ENCODE peak calls at places on chromosomes 4 and X, in five cellular contexts. A is psoas muscle, X is colonic mucosa, R is ovary, G is right cardiac atrium. V is an unnamed sample.

GRCh38 chr4:4426511-4427477 is 39.9 kb downstream of the NSG1 start:
- DNase-seq in A (no peak), X (no peak), R (no peak), G (no peak), V (no peak)

GRCh38 chrX:43643662-43644061 is 12.4 kb upstream of the MAOA start:
- DNase-seq in A (no peak), X (no peak), R (no peak), G (no peak), V (no peak)

GRCh38 chrX:66863721-66864120 is 224.8 kb upstream of the EDA2R start:
- DNase-seq in A (no peak), X (peak; percentile 19), R (no peak), G (peak; percentile 45), V (peak; percentile 27)

GRCh38 chr4:113436360-113436759 is 325.2 kb downstream of the CAMK2D start:
- DNase-seq in A (no peak), X (no peak), R (no peak), G (no peak), V (no peak)

GRCh38 chr4:125620066-125620850 is 305.5 kb downstream of the FAT4 start:
- DNase-seq in A (no peak), X (no peak), R (no peak), G (peak; percentile 7), V (no peak)

GRCh38 chr4:73777612-73778011 is 37.2 kb downstream of the CXCL8 start:
- DNase-seq in A (no peak), X (no peak), R (no peak), G (peak; percentile 41), V (no peak)

GRCh38 chr4:4663028-4663427 is 121.2 kb upstream of the STX18 start:
- DNase-seq in A (no peak), X (no peak), R (no peak), G (no peak), V (no peak)

GRCh38 chr4:89072921-89073320 is 15.9 kb upstream of the FAM13A start:
- DNase-seq in A (no peak), X (no peak), R (no peak), G (no peak), V (no peak)

GRCh38 chr4:19722404-19722803 is 529.3 kb upstream of the SLIT2 start:
- DNase-seq in A (no peak), X (no peak), R (no peak), G (no peak), V (no peak)

GRCh38 chr4:141102367-141102766 is 30.9 kb downstream of the RNF150 start:
- DNase-seq in A (no peak), X (no peak), R (no peak), G (no peak), V (no peak)

GRCh38 chrX:134948333-134949241 is 42.2 kb upstream of the SMIM10 start:
- DNase-seq in A (no peak), X (no peak), R (no peak), G (no peak), V (no peak)

GRCh38 chrX:134949271-134949670 is 41.5 kb upstream of the SMIM10 start:
- DNase-seq in A (no peak), X (no peak), R (no peak), G (no peak), V (no peak)
- H3K4me1 ChIP-seq in A (no peaks in the 10 kb centered on the region), X (no peaks in the 10 kb centered on the region), R (no peaks in the 10 kb centered on the region), G (no peaks in the 10 kb centered on the region), V (no peaks in the 10 kb centered on the region)

DNA sequence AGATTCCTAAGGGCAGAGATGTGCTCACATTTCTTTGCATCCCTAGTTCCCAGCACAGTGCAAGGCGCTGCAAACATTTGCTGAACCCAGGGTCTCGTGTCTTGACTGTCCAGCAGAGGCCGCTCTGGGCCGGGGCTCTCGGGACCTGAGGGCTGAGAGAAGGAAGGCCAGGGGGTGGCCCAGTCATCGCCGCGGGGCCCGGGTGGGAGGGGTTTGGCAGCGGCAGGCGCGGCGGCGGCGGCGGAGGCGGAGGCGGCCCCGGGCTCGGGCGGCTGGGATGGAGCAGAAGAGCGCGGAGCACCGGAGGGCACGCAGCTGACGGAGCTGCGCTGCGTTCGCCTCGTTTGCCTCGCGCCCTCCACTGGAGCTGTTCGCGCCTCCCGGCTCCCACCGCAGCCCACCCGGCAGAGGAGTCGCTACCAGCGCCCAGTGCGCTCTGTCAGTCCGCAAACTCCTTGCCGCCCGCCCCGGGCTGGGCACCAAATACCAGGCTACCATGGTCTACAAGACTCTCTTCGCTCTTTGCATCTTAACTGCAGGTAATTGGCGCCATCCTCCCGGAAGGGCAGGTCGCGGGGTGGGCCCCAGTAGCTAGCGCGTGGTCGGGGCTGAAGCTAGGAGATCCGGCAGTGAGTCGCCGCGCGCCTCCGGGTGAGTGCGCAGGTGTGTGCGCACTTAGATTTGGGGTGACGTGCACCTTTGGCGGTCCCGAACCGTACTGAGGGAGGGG is at the start of gene PARM1:
- DNase-seq in A (peak; percentile 90), X (peak; percentile 97), R (peak; percentile 88), G (peak; percentile 96), V (peak; percentile 90)
- H3K4me1 ChIP-seq in A (peaks cover 5% of the 10 kb centered on the region), X (no peaks in the 10 kb centered on the region), R (peaks cover 1% of the 10 kb centered on the region), G (no peaks in the 10 kb centered on the region), V (peaks cover 29% of the 10 kb centered on the region)

DNA sequence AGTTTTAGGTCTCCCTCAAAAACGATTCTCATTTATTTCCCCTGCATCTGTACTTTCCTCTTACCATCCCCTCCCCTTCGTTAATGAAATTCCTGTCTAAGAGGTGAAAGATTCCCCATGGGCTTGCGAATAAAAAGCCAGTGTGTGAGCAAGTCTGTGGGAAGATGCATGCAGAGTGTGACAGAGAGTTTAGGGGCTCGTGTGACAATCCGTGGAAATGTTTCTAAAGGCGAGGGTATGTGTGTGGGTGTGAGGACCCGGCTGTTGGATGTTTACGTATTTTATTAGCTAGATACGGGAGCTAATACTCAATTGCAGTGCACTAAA is 716 bp upstream of the HOPX start:
- DNase-seq in A (no peak), X (no peak), R (no peak), G (no peak), V (no peak)
- H3K4me1 ChIP-seq in A (no peaks in the 10 kb centered on the region), X (no peaks in the 10 kb centered on the region), R (peaks cover 3% of the 10 kb centered on the region), G (peaks cover 6% of the 10 kb centered on the region), V (no peaks in the 10 kb centered on the region)

GRCh38 chr4:1479454-1479853 is 73.2 kb upstream of the NKX1-1 start:
- DNase-seq in A (no peak), X (no peak), R (peak; percentile 7), G (no peak), V (no peak)

GRCh38 chr4:1477045-1477905 is 71.0 kb upstream of the NKX1-1 start:
- DNase-seq in A (no peak), X (no peak), R (peak; percentile 17), G (no peak), V (no peak)

GRCh38 chr4:1478766-1479355 is 72.6 kb upstream of the NKX1-1 start:
- DNase-seq in A (no peak), X (no peak), R (no peak), G (no peak), V (no peak)

GRCh38 chr4:1485280-1485679 is 79.0 kb upstream of the NKX1-1 start:
- DNase-seq in A (no peak), X (no peak), R (no peak), G (no peak), V (no peak)

DNA sequence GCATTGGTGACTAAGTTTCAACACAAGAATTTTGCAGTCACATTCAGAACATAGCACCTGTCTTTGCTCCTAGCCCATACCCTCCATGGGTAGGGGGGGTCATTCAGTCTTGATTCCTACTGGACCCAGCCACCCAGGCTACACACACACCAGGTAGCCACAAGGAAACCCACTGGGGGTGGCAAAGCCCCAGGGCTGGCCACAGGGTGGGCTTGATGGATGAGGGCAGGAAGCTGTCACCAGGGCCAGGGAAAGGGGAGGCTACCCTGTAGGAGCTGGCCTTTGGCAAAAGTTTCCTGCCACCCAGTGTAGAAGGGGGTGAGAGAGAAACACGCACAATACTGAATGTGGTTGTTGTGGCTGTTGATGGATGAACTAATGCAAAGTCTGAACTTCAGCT is 74.5 kb upstream of the NKX1-1 start:
- DNase-seq in A (no peak), X (no peak), R (no peak), G (no peak), V (no peak)
- H3K4me1 ChIP-seq in A (no peaks in the 10 kb centered on the region), X (no peaks in the 10 kb centered on the region), R (no peaks in the 10 kb centered on the region), G (no peaks in the 10 kb centered on the region), V (no peaks in the 10 kb centered on the region)

V was measured in heart left ventricle.